ENCODE peak calls at places on chromosomes 5 and 9, in four cellular contexts. One of them, this sample, is unnamed.

GRCh38 chr9:99822096-99822595 is 461 bp downstream of the NR4A3 start:
- DNase-seq in central memory CD4-positive, alpha-beta T cell: no peak
- DNase-seq in H54: no peak
- DNase-seq in NCI-H1417: no peak
- DNase-seq in this sample: peak

GRCh38 chr9:127200106-127200862 is 64.3 kb upstream of the GARNL3 start:
- DNase-seq in central memory CD4-positive, alpha-beta T cell: no peak
- DNase-seq in H54: no peak
- DNase-seq in NCI-H1417: no peak
- DNase-seq in this sample: no peak

GRCh38 chr5:116046261-116046660 is 14.0 kb downstream of the ARL14EPL start:
- DNase-seq in central memory CD4-positive, alpha-beta T cell: no peak
- DNase-seq in H54: no peak
- DNase-seq in NCI-H1417: no peak
- DNase-seq in this sample: no peak

GRCh38 chr5:150999704-151000452 is 20.5 kb upstream of the GPX3 start:
- DNase-seq in central memory CD4-positive, alpha-beta T cell: no peak
- DNase-seq in H54: no peak
- DNase-seq in NCI-H1417: no peak
- DNase-seq in this sample: no peak

GRCh38 chr5:52989781-52990530 is 804 bp downstream of the ITGA2 start:
- DNase-seq in central memory CD4-positive, alpha-beta T cell: peak
- DNase-seq in H54: peak
- DNase-seq in NCI-H1417: peak
- DNase-seq in this sample: peak

GRCh38 chr5:54761213-54761701 is 224.1 kb downstream of the ESM1 start:
- DNase-seq in central memory CD4-positive, alpha-beta T cell: no peak
- DNase-seq in H54: no peak
- DNase-seq in NCI-H1417: no peak
- DNase-seq in this sample: no peak

GRCh38 chr9:134412298-134412711 is 86.0 kb downstream of the RXRA start:
- DNase-seq in central memory CD4-positive, alpha-beta T cell: no peak
- DNase-seq in H54: no peak
- DNase-seq in NCI-H1417: peak
- DNase-seq in this sample: no peak

GRCh38 chr9:128903871-128904371 is 16.9 kb upstream of the PHYHD1 start:
- DNase-seq in central memory CD4-positive, alpha-beta T cell: no peak
- DNase-seq in H54: no peak
- DNase-seq in NCI-H1417: no peak
- DNase-seq in this sample: no peak

GRCh38 chr9:114909657-114910056 is 20.7 kb downstream of the TNFSF8 start:
- DNase-seq in central memory CD4-positive, alpha-beta T cell: no peak
- DNase-seq in H54: no peak
- DNase-seq in NCI-H1417: no peak
- DNase-seq in this sample: no peak

GRCh38 chr5:150075233-150075632 is 11.1 kb downstream of the CSF1R start:
- DNase-seq in central memory CD4-positive, alpha-beta T cell: no peak
- DNase-seq in H54: no peak
- DNase-seq in NCI-H1417: no peak
- DNase-seq in this sample: no peak

GRCh38 chr5:168995024-168995423 is 305.9 kb downstream of the SLIT3 start:
- DNase-seq in central memory CD4-positive, alpha-beta T cell: no peak
- DNase-seq in H54: no peak
- DNase-seq in NCI-H1417: no peak
- DNase-seq in this sample: no peak

GRCh38 chr5:56543431-56544385 is 271.6 kb upstream of the MAP3K1 start:
- DNase-seq in central memory CD4-positive, alpha-beta T cell: no peak
- DNase-seq in H54: no peak
- DNase-seq in NCI-H1417: no peak
- DNase-seq in this sample: no peak

GRCh38 chr9:95023217-95024003 is 294.1 kb downstream of the FANCC start:
- DNase-seq in central memory CD4-positive, alpha-beta T cell: no peak
- DNase-seq in H54: peak
- DNase-seq in NCI-H1417: no peak
- DNase-seq in this sample: no peak

GRCh38 chr9:13942695-13943094 is 371.2 kb downstream of the NFIB start:
- DNase-seq in central memory CD4-positive, alpha-beta T cell: no peak
- DNase-seq in H54: peak
- DNase-seq in NCI-H1417: no peak
- DNase-seq in this sample: no peak

GRCh38 chr9:1151691-1152090 is 101.5 kb downstream of the DMRT2 start:
- DNase-seq in central memory CD4-positive, alpha-beta T cell: no peak
- DNase-seq in H54: no peak
- DNase-seq in NCI-H1417: no peak
- DNase-seq in this sample: no peak

GRCh38 chr9:129282308-129283211 is 104.5 kb upstream of the IER5L start:
- DNase-seq in central memory CD4-positive, alpha-beta T cell: no peak
- DNase-seq in H54: no peak
- DNase-seq in NCI-H1417: peak
- DNase-seq in this sample: no peak

GRCh38 chr5:157476699-157477408 is 16.8 kb downstream of the NIPAL4 start:
- DNase-seq in central memory CD4-positive, alpha-beta T cell: peak
- DNase-seq in H54: peak
- DNase-seq in NCI-H1417: peak
- DNase-seq in this sample: peak

GRCh38 chr5:127029513-127030258 is 672 bp downstream of the MARCHF3 start:
- DNase-seq in central memory CD4-positive, alpha-beta T cell: peak
- DNase-seq in H54: no peak
- DNase-seq in NCI-H1417: peak
- DNase-seq in this sample: peak

GRCh38 chr5:114362197-114362976 is 517 bp downstream of the KCNN2 start:
- DNase-seq in central memory CD4-positive, alpha-beta T cell: no peak
- DNase-seq in H54: no peak
- DNase-seq in NCI-H1417: no peak
- DNase-seq in this sample: peak

GRCh38 chr9:613771-614347 is 227.6 kb upstream of the DMRT1 start:
- DNase-seq in central memory CD4-positive, alpha-beta T cell: peak
- DNase-seq in H54: peak
- DNase-seq in NCI-H1417: peak
- DNase-seq in this sample: no peak

GRCh38 chr9:16191691-16192402 is 639.0 kb downstream of the CCDC171 start:
- DNase-seq in central memory CD4-positive, alpha-beta T cell: no peak
- DNase-seq in H54: peak
- DNase-seq in NCI-H1417: peak
- DNase-seq in this sample: peak

GRCh38 chr5:178069909-178070308 is 43.4 kb upstream of the N4BP3 start:
- DNase-seq in central memory CD4-positive, alpha-beta T cell: no peak
- DNase-seq in H54: peak
- DNase-seq in NCI-H1417: peak
- DNase-seq in this sample: peak

GRCh38 chr9:107648153-107648716 is 158.7 kb upstream of the KLF4 start:
- DNase-seq in central memory CD4-positive, alpha-beta T cell: no peak
- DNase-seq in H54: no peak
- DNase-seq in NCI-H1417: peak
- DNase-seq in this sample: peak

GRCh38 chr5:156706631-156707030 is 143.5 kb upstream of the PPP1R2B start:
- DNase-seq in central memory CD4-positive, alpha-beta T cell: no peak
- DNase-seq in H54: no peak
- DNase-seq in NCI-H1417: no peak
- DNase-seq in this sample: no peak

GRCh38 chr9:133237271-133237731 is 28.3 kb upstream of the OBP2B start:
- DNase-seq in central memory CD4-positive, alpha-beta T cell: no peak
- DNase-seq in H54: no peak
- DNase-seq in NCI-H1417: peak
- DNase-seq in this sample: no peak

This sample was measured in NCI-H2081.